ENCODE peak calls at places on chromosomes 2 and 18, in four cellular contexts. One of them, this sample, is unnamed.

GRCh38 chr18:53625997-53626599 is 598.4 kb downstream of the MBD2 start:
- DNase-seq in GM10248: no peak
- DNase-seq in MM.1S: no peak
- DNase-seq in fibroblast of mammary gland: no peak
- DNase-seq in this sample: no peak

GRCh38 chr2:11395389-11395788 is 51.0 kb upstream of the ROCK2 start:
- DNase-seq in GM10248: no peak
- DNase-seq in fibroblast of mammary gland: no peak
- DNase-seq in MM.1S: no peak
- DNase-seq in this sample: no peak

GRCh38 chr18:48990497-48991298 is 39.9 kb upstream of the SMAD7 start:
- DNase-seq in GM10248: no peak
- DNase-seq in MM.1S: no peak
- DNase-seq in fibroblast of mammary gland: peak
- DNase-seq in this sample: no peak

GRCh38 chr2:175742367-175742766 is 259.7 kb downstream of the LNPK start:
- DNase-seq in MM.1S: peak
- DNase-seq in fibroblast of mammary gland: peak
- DNase-seq in GM10248: no peak
- DNase-seq in this sample: no peak

GRCh38 chr2:232543928-232544631 is 4.6 kb downstream of the CHRNG start:
- DNase-seq in MM.1S: no peak
- DNase-seq in GM10248: no peak
- DNase-seq in fibroblast of mammary gland: no peak
- DNase-seq in this sample: no peak

GRCh38 chr2:167438206-167438605 is 549.9 kb downstream of the XIRP2 start:
- DNase-seq in fibroblast of mammary gland: peak
- DNase-seq in MM.1S: no peak
- DNase-seq in GM10248: no peak
- DNase-seq in this sample: no peak

GRCh38 chr2:6934329-6934728 is 17.1 kb downstream of the RNF144A start:
- DNase-seq in fibroblast of mammary gland: no peak
- DNase-seq in MM.1S: no peak
- DNase-seq in GM10248: no peak
- DNase-seq in this sample: no peak

GRCh38 chr2:48607307-48608014 is 10.2 kb upstream of the GTF2A1L start:
- DNase-seq in GM10248: no peak
- DNase-seq in MM.1S: no peak
- DNase-seq in fibroblast of mammary gland: peak
- DNase-seq in this sample: no peak

GRCh38 chr2:160490760-160491367 is 2.7 kb downstream of the RBMS1 start:
- DNase-seq in GM10248: no peak
- DNase-seq in fibroblast of mammary gland: peak
- DNase-seq in MM.1S: no peak
- DNase-seq in this sample: no peak

GRCh38 chr2:70181363-70181956 is 9.4 kb downstream of the C2orf42 start:
- DNase-seq in fibroblast of mammary gland: no peak
- DNase-seq in GM10248: peak
- DNase-seq in MM.1S: no peak
- DNase-seq in this sample: no peak

GRCh38 chr2:150127995-150128394 is 359.5 kb downstream of the RND3 start:
- DNase-seq in GM10248: no peak
- DNase-seq in MM.1S: no peak
- DNase-seq in fibroblast of mammary gland: peak
- DNase-seq in this sample: no peak

GRCh38 chr2:157601807-157602206 is 26.9 kb downstream of the ACVR1C start:
- DNase-seq in fibroblast of mammary gland: no peak
- DNase-seq in MM.1S: no peak
- DNase-seq in GM10248: no peak
- DNase-seq in this sample: no peak

GRCh38 chr2:157592983-157593382 is 35.7 kb downstream of the ACVR1C start:
- DNase-seq in fibroblast of mammary gland: peak
- DNase-seq in MM.1S: no peak
- DNase-seq in GM10248: no peak
- DNase-seq in this sample: no peak

GRCh38 chr2:157592374-157592773 is 36.3 kb downstream of the ACVR1C start:
- DNase-seq in GM10248: no peak
- DNase-seq in fibroblast of mammary gland: no peak
- DNase-seq in MM.1S: no peak
- DNase-seq in this sample: no peak

GRCh38 chr2:157593411-157593810 is 35.3 kb downstream of the ACVR1C start:
- DNase-seq in GM10248: no peak
- DNase-seq in fibroblast of mammary gland: no peak
- DNase-seq in MM.1S: no peak
- DNase-seq in this sample: no peak

DNA sequence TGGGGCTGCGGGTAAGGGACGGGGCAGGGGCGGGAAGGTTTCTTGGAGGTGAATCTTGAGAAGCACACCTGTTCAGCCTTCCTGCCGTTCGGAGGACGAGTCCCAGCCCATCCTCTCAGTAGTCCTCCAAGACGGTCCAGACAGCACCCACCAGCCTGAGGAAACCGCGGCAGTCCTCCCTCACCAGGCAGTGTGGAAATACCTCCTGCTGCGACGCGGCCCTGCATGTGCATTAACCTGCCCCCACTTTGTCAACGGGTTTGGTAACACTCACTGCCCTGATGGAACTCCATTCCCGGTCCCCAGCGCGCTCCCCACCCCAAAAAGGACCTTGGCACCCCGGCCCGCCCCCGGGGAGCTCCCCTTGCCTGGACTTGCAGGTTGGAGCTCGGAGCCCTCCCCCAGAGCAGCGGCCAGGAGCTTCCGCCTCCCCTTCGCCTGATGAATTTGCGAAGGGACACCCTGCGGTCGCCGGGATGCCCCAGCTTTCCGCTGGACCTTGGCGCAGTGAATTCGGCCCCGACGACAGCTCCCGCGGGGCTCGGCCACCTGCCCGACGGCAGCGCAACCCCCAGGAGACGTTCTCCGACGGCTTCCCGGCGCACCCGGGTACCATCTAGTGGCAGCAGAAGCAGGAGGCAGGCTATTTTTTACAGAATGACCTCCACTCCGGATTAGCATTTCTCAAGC is 31.5 kb downstream of the ACVR1C start:
- DNase-seq in MM.1S: no peak
- DNase-seq in fibroblast of mammary gland: peak
- DNase-seq in GM10248: peak
- DNase-seq in this sample: no peak
- TF ChIP-seq CTCF in MM.1S: no peak
- TF ChIP-seq CTCF in fibroblast of mammary gland: peak
- TF ChIP-seq CTCF in GM10248: peak
- TF ChIP-seq CTCF in this sample: no peak

GRCh38 chr18:10526211-10526949 is 553 bp downstream of the NAPG start:
- DNase-seq in fibroblast of mammary gland: peak
- DNase-seq in GM10248: peak
- DNase-seq in MM.1S: peak
- DNase-seq in this sample: no peak
- TF ChIP-seq CTCF in fibroblast of mammary gland: no peak
- TF ChIP-seq CTCF in GM10248: no peak
- TF ChIP-seq CTCF in MM.1S: no peak
- TF ChIP-seq CTCF in this sample: no peak

GRCh38 chr2:201707753-201708152 is 9.3 kb upstream of the MPP4 start:
- DNase-seq in fibroblast of mammary gland: peak
- DNase-seq in MM.1S: no peak
- DNase-seq in GM10248: no peak
- DNase-seq in this sample: no peak
- TF ChIP-seq CTCF in fibroblast of mammary gland: peak
- TF ChIP-seq CTCF in MM.1S: no peak
- TF ChIP-seq CTCF in GM10248: no peak
- TF ChIP-seq CTCF in this sample: no peak

GRCh38 chr2:85873679-85874078 is 15.1 kb downstream of the ST3GAL5 start:
- DNase-seq in GM10248: no peak
- DNase-seq in fibroblast of mammary gland: no peak
- DNase-seq in MM.1S: no peak
- DNase-seq in this sample: no peak

GRCh38 chr2:85871494-85872164 is 17.2 kb downstream of the ST3GAL5 start:
- DNase-seq in GM10248: no peak
- DNase-seq in fibroblast of mammary gland: no peak
- DNase-seq in MM.1S: no peak
- DNase-seq in this sample: no peak

GRCh38 chr2:85868837-85869236 is 20.0 kb downstream of the ST3GAL5 start:
- DNase-seq in GM10248: no peak
- DNase-seq in MM.1S: no peak
- DNase-seq in fibroblast of mammary gland: no peak
- DNase-seq in this sample: no peak

GRCh38 chr2:85875613-85876012 is 13.2 kb downstream of the ST3GAL5 start:
- DNase-seq in fibroblast of mammary gland: no peak
- DNase-seq in MM.1S: no peak
- DNase-seq in GM10248: no peak
- DNase-seq in this sample: no peak

DNA sequence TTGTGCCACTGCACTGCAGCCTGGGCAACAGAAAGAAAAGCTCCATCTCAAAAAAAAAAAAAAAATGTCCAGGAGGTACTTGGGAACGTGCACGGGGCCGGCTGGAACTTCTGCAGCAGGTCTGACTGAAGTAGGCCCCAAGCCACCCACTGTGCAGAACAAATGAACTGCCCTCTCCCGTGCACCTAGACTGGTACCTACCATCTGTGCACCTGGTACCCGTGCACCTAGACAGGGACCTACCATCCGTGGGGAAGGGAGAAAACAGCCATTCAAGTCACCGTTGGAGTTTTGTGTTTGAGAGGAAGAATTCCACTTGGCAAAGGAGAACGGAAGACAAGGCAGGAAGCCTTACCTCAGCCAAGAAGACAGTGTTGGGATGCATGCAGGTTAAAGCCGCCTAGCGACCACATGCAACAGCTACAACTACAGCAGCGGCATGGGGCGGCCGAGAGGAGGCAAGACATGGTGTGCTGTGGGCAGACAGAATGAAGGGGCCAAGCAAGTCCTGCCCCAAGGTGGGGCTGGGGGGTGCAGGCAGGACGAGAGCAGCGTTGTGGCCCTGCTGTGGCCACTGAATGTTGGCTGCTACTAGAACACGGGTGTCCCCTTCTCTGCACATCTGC is 16.1 kb downstream of the ST3GAL5 start:
- DNase-seq in fibroblast of mammary gland: no peak
- DNase-seq in GM10248: no peak
- DNase-seq in MM.1S: no peak
- DNase-seq in this sample: no peak
- TF ChIP-seq CTCF in fibroblast of mammary gland: no peak
- TF ChIP-seq CTCF in GM10248: no peak
- TF ChIP-seq CTCF in MM.1S: no peak
- TF ChIP-seq CTCF in this sample: no peak

GRCh38 chr18:78420116-78420515 is 559.5 kb upstream of the SALL3 start:
- DNase-seq in GM10248: no peak
- DNase-seq in MM.1S: no peak
- DNase-seq in fibroblast of mammary gland: no peak
- DNase-seq in this sample: no peak

GRCh38 chr18:78414302-78414701 is 565.3 kb upstream of the SALL3 start:
- DNase-seq in GM10248: no peak
- DNase-seq in MM.1S: no peak
- DNase-seq in fibroblast of mammary gland: no peak
- DNase-seq in this sample: no peak

GRCh38 chr18:78421392-78421791 is 558.2 kb upstream of the SALL3 start:
- DNase-seq in MM.1S: no peak
- DNase-seq in fibroblast of mammary gland: no peak
- DNase-seq in GM10248: no peak
- DNase-seq in this sample: no peak

GRCh38 chr18:78418379-78418778 is 561.2 kb upstream of the SALL3 start:
- DNase-seq in GM10248: no peak
- DNase-seq in MM.1S: no peak
- DNase-seq in fibroblast of mammary gland: no peak
- DNase-seq in this sample: no peak

GRCh38 chr18:78416853-78417252 is 562.8 kb upstream of the SALL3 start:
- DNase-seq in GM10248: no peak
- DNase-seq in fibroblast of mammary gland: no peak
- DNase-seq in MM.1S: no peak
- DNase-seq in this sample: no peak
- TF ChIP-seq CTCF in GM10248: no peak
- TF ChIP-seq CTCF in fibroblast of mammary gland: no peak
- TF ChIP-seq CTCF in MM.1S: no peak
- TF ChIP-seq CTCF in this sample: no peak

DNA sequence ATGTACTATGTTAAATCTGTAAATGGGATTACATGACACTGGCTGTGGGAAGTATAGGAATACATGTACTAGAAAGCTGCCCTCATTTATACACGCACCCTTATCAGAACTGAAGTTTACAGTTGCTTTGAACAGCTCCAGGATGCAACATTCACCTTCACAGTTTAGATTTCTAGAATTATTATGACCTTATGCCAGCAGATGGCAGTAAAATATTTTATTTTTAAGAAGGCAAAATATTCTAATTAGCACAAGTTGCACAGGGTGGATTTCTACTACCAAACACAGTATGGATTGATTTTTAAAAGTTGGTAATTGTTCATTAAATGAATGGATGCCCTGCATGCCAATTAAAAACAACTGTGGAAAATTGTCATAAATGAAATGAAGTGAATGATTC is 670.4 kb downstream of the KCNJ3 start:
- DNase-seq in fibroblast of mammary gland: peak
- DNase-seq in GM10248: no peak
- DNase-seq in MM.1S: peak
- DNase-seq in this sample: no peak
- TF ChIP-seq CTCF in fibroblast of mammary gland: peak
- TF ChIP-seq CTCF in GM10248: peak
- TF ChIP-seq CTCF in MM.1S: peak
- TF ChIP-seq CTCF in this sample: no peak

DNA sequence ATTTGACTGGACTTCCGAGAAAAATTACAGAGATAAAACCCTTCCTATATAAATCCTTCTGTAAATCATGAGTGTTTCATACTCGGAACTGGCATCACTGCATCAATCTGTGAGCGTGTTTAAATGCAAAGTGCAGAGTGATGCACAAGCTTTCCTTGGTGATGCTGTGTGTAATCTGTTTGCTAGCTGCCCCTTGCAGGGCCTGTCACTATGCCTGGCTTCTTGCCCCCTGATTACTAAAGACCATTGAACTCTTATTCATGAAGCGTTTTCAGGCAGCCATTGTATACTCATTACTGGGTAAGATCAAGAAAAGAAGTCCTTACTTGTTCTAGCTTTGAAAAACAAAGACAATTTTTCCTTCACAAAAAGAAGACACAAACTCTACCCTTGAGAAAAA is 266.9 kb upstream of the FANCL start:
- DNase-seq in fibroblast of mammary gland: no peak
- DNase-seq in MM.1S: no peak
- DNase-seq in GM10248: no peak
- DNase-seq in this sample: no peak
- TF ChIP-seq CTCF in fibroblast of mammary gland: no peak
- TF ChIP-seq CTCF in MM.1S: no peak
- TF ChIP-seq CTCF in GM10248: no peak
- TF ChIP-seq CTCF in this sample: no peak

GRCh38 chr2:189783927-189784867 is at the start of the genes ORMDL1 and PMS1:
- DNase-seq in MM.1S: peak
- DNase-seq in fibroblast of mammary gland: peak
- DNase-seq in GM10248: peak
- DNase-seq in this sample: peak
- TF ChIP-seq CTCF in MM.1S: no peak
- TF ChIP-seq CTCF in fibroblast of mammary gland: no peak
- TF ChIP-seq CTCF in GM10248: no peak
- TF ChIP-seq CTCF in this sample: no peak

GRCh38 chr2:20682166-20682565 is 15.2 kb downstream of the GDF7 start:
- DNase-seq in fibroblast of mammary gland: no peak
- DNase-seq in GM10248: no peak
- DNase-seq in MM.1S: no peak
- DNase-seq in this sample: no peak
- TF ChIP-seq CTCF in fibroblast of mammary gland: peak
- TF ChIP-seq CTCF in GM10248: peak
- TF ChIP-seq CTCF in MM.1S: peak
- TF ChIP-seq CTCF in this sample: no peak